ENCODE peak calls at places on chromosomes 16 and 17, in seven cellular contexts. N is heart left ventricle, X is thyroid gland, D is neural progenitor cell, V is astrocyte, Y is thoracic aorta, L is psoas muscle. R is an unnamed sample. For H3K27me3, the result is how much of the 10 kb centered on the place peaks cover.

GRCh38 chr17:22310717-22311686 is 618.7 kb downstream of the KCNJ18 start:
- DNase-seq in V (no peak), D (no peak), Y (no peak), L (no peak), X (no peak), N (no peak), R (no peak)

GRCh38 chr17:61474235-61474927 is 22.2 kb downstream of the TBX4 start:
- DNase-seq in L (no peak), X (no peak), V (peak), D (no peak), N (no peak), Y (no peak), R (no peak)

GRCh38 chr16:88282221-88283041 is 100.3 kb upstream of the ZNF469 start:
- DNase-seq in N (no peak), V (no peak), L (no peak), X (no peak), Y (no peak), D (no peak), R (no peak)

GRCh38 chr16:65284583-65284982 is 162.7 kb upstream of the CDH11 start:
- DNase-seq in L (no peak), D (no peak), X (no peak), V (no peak), Y (no peak), N (no peak), R (no peak)

GRCh38 chr17:50212121-50212843 is 10.9 kb upstream of the COL1A1 start:
- DNase-seq in Y (no peak), V (peak), L (no peak), X (no peak), D (no peak), N (no peak), R (no peak)

GRCh38 chr17:21043296-21044232 is 753 bp upstream of the USP22 start:
- DNase-seq in X (peak), V (peak), L (peak), N (peak), D (peak), Y (peak), R (peak)

GRCh38 chr16:11913425-11914079 is 2.2 kb downstream of the GSPT1 start:
- DNase-seq in V (peak), L (no peak), Y (no peak), D (no peak), X (no peak), N (no peak), R (no peak)

GRCh38 chr16:10575506-10576130 is 4.8 kb downstream of the EMP2 start:
- DNase-seq in Y (no peak), N (no peak), D (no peak), L (no peak), V (peak), X (no peak), R (no peak)

GRCh38 chr17:83191388-83192160 is 112.2 kb downstream of the METRNL start:
- DNase-seq in V (no peak), Y (no peak), D (no peak), X (no peak), N (no peak), L (peak), R (no peak)

GRCh38 chr17:39867891-39868553 is at the start of gene ZPBP2:
- DNase-seq in D (no peak), V (no peak), Y (no peak), N (no peak), X (no peak), L (no peak), R (peak)

GRCh38 chr17:64081802-64082799 is 47.8 kb downstream of the ERN1 start:
- DNase-seq in N (no peak), V (peak), X (peak), L (no peak), Y (no peak), D (no peak), R (peak)

GRCh38 chr16:9996191-9996590 is 186.0 kb downstream of the GRIN2A start:
- DNase-seq in X (no peak), V (peak), N (no peak), D (peak), Y (no peak), L (no peak), R (no peak)

GRCh38 chr17:8837438-8838075 is 29.9 kb downstream of the PIK3R6 start:
- DNase-seq in L (no peak), V (no peak), N (no peak), Y (no peak), D (no peak), X (peak), R (no peak)

GRCh38 chr17:57619061-57619937 is 125.8 kb downstream of the CCDC182 start:
- DNase-seq in Y (no peak), V (peak), L (no peak), D (no peak), N (peak), X (no peak), R (no peak)

GRCh38 chr17:81482673-81483072 is 29.9 kb downstream of the ACTG1 start:
- DNase-seq in Y (no peak), X (peak), V (no peak), N (no peak), L (no peak), D (no peak), R (no peak)
- H3K4me3 ChIP-seq in Y (no peak), X (no peak), V (no peak), N (no peak), L (peak), D (no peak), R (no peak)

GRCh38 chr16:7614022-7614795 is 281.6 kb downstream of the RBFOX1 start:
- DNase-seq in N (no peak), Y (no peak), D (no peak), V (no peak), L (no peak), X (no peak), R (no peak)

GRCh38 chr16:7615565-7615964 is 282.9 kb downstream of the RBFOX1 start:
- DNase-seq in Y (no peak), V (no peak), L (no peak), D (no peak), X (no peak), N (no peak), R (no peak)

GRCh38 chr16:7613518-7613917 is 280.9 kb downstream of the RBFOX1 start:
- DNase-seq in Y (no peak), V (no peak), L (no peak), N (no peak), X (no peak), D (no peak), R (no peak)
- H3K27me3 ChIP-seq in Y (under half), V (under half), L (under half), N (under half), X (under half), D (under half), R (under half)

DNA sequence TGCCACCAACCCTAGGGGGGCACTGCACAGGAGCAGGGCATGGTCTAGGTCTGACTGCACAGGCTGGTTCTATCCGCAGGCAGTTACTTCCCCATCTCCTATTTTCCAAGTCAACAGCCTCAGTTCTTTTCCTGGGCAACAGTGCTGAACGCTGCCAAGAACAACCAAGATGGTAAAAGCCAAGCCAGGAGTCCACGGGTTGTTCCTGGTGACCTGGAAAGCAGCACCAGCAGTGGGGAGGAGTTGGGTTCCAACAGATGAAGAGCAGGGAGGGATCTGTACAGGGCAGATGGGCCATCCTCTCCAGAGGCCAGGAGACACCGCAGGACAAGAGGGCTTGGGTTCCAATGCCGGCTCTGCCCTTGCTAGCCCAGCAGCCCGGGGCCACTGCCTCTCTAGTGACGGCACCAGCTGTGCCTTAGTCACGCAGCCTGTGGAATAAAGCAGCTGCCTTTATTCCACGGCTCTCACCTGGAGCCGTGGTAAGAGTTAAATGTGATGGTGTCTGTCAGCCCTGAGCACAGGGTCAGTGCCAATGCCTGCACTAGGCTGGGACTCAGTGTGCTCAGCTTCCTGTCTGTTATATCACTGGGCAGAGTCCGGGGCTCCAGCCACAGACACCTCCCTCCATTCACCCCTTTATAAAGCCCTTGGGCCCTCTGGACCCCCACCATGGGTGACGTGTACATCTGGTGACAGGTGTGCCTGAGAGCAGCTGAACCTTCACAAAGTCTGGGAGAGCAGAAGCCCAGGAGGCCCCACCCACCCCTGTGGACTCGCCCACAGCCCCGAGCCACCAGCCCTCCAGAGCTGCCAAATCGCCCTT is 44.9 kb downstream of the MARF1 start:
- DNase-seq in N (no peak), D (no peak), V (no peak), X (no peak), L (no peak), Y (no peak), R (no peak)
- TF ChIP-seq CTCF in N (no peak), D (no peak), V (no peak), X (no peak), L (no peak), Y (no peak), R (no peak)

DNA sequence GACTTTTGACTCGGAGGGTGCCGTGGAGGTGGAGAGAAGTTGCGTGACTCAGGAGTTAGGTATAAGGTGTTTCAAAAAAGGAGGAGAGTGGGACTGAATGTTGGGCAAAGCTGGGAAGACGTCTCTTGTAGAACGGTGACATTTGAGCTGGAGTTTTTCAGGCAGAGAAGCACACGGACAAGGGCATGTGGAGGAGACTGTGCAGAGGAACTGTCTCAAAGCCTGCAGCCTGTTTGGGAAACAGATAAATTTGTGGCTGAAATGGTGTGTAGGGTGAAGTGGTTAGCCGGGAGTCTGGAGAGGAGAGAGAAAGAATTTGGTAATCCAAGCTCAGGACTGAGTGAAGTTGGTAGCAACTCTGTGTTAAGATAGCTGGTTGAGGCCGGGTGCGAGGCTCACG is 9.8 kb downstream of the USP10 start:
- DNase-seq in X (no peak), V (no peak), D (no peak), N (no peak), L (no peak), Y (no peak), R (no peak)
- H3K4me3 ChIP-seq in X (no peak), V (no peak), D (no peak), N (no peak), L (peak), Y (no peak), R (no peak)

GRCh38 chr17:76135810-76136188 is 5.2 kb downstream of the FOXJ1 start:
- DNase-seq in D (no peak), N (no peak), V (no peak), Y (no peak), L (no peak), X (no peak), R (no peak)

GRCh38 chr17:76138234-76138895 is 2.7 kb downstream of the FOXJ1 start:
- DNase-seq in V (no peak), Y (no peak), N (no peak), D (peak), X (peak), L (no peak), R (no peak)

GRCh38 chr17:76136276-76137025 is 4.6 kb downstream of the FOXJ1 start:
- DNase-seq in V (no peak), D (peak), X (no peak), L (no peak), Y (no peak), N (no peak), R (no peak)

GRCh38 chr17:76137351-76138233 is 3.5 kb downstream of the FOXJ1 start:
- DNase-seq in N (no peak), D (peak), L (no peak), Y (no peak), X (no peak), V (no peak), R (no peak)

DNA sequence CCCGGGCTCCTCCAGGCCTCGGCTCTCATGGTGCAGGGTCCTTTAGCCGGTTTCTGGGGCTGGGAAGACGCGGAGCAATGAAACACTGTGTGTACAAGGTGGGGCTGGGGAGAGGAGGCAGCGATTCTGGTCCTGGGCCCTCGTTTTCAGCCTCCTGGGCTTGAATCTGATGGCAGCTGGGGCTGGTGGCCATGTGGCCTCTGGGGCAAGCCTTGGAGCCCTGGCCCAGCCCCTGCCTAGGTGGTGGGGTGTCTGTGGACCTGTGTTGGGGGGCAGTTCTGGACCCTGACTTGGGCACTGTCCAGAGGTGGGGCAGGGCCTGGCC is 4.1 kb downstream of the FOXJ1 start:
- DNase-seq in N (no peak), D (no peak), V (no peak), X (no peak), L (no peak), Y (no peak), R (no peak)
- H3K27me3 ChIP-seq in N (half or more), D (half or more), V (under half), X (under half), L (under half), Y (under half), R (under half)

GRCh38 chr17:81189016-81189415 is 23.0 kb upstream of the AATK start:
- DNase-seq in Y (no peak), L (no peak), N (no peak), V (no peak), X (no peak), D (no peak), R (no peak)

GRCh38 chr17:81190591-81190990 is 24.6 kb upstream of the AATK start:
- DNase-seq in X (no peak), N (no peak), D (no peak), Y (no peak), V (no peak), L (no peak), R (no peak)

GRCh38 chr17:81188491-81188840 is 22.4 kb upstream of the AATK start:
- DNase-seq in N (no peak), D (no peak), L (no peak), X (no peak), Y (no peak), V (no peak), R (no peak)

GRCh38 chr17:81191116-81191515 is 25.1 kb upstream of the AATK start:
- DNase-seq in D (no peak), N (no peak), X (no peak), V (no peak), Y (no peak), L (peak), R (no peak)

GRCh38 chr17:81189670-81190530 is 23.9 kb upstream of the AATK start:
- DNase-seq in X (no peak), V (no peak), Y (no peak), L (peak), N (no peak), D (peak), R (no peak)
- TF ChIP-seq CTCF in X (no peak), V (no peak), Y (no peak), L (no peak), N (no peak), D (peak), R (no peak)

GRCh38 chr17:38701504-38702165 is 3.4 kb upstream of the MLLT6 start:
- DNase-seq in N (no peak), V (peak), X (peak), Y (no peak), L (no peak), D (no peak), R (peak)
- H3K4me3 ChIP-seq in N (peak), V (peak), X (peak), Y (peak), L (peak), D (peak), R (peak)

GRCh38 chr17:13594762-13595697 is 6.7 kb downstream of the HS3ST3A1 start:
- DNase-seq in D (peak), Y (peak), N (peak), L (peak), V (peak), X (peak), R (no peak)
- H3K27me3 ChIP-seq in D (under half), Y (under half), N (under half), L (under half), V (under half), X (under half), R (under half)

DNA sequence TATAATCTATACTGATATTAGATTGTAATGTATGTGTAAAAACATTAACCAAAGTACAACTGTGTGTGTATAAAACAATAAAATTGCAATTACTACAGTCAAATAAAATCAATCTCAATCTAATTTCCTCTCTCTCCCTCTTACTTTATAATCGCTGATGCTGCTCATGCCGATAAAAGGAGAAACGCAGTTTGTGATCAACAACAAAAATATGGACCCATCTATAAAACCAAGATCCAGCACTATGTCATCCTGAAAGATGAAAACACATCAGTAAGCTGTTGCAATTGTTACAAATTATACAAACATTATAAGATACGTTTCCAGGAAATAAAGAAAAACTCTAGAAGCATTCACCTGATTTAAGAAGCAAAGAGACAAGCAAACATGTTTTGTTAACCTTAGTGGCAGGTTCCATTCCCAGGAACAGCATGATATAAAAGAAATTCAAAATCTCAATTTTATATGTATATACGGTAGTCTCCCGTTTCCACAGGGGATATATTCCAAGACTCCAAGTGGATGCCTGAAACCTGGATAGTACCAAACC is 33.6 kb upstream of the ABCA6 start:
- DNase-seq in N (no peak), Y (no peak), V (no peak), D (no peak), X (no peak), L (no peak), R (no peak)
- TF ChIP-seq CTCF in N (no peak), Y (no peak), V (no peak), D (no peak), X (no peak), L (no peak), R (no peak)

R was measured in GM06990.